ENCODE peak calls at places on chromosomes 2 and 18, in ten cellular contexts. One of them, this sample, is unnamed.

GRCh38 chr2:236629961-236630872 is 60.6 kb downstream of the ACKR3 start:
- DNase-seq in left lung: no peak
- DNase-seq in HFFc6: no peak
- DNase-seq in Right ventricle myocardium superior: no peak
- DNase-seq in T-helper 1 cell: no peak
- DNase-seq in NCI-H82: no peak
- DNase-seq in effector memory CD8-positive, alpha-beta T cell: no peak
- DNase-seq in D341Med: no peak
- DNase-seq in activated T-cell treated with anti-CD3 and anti-CD28 coated beads for 24 hours: no peak
- DNase-seq in GDM1: no peak
- DNase-seq in this sample: peak; percentile 21

GRCh38 chr18:8889479-8889878 is 184.1 kb downstream of the MTCL1 start:
- DNase-seq in left lung: no peak
- DNase-seq in NCI-H82: no peak
- DNase-seq in effector memory CD8-positive, alpha-beta T cell: no peak
- DNase-seq in GDM1: no peak
- DNase-seq in D341Med: no peak
- DNase-seq in T-helper 1 cell: no peak
- DNase-seq in Right ventricle myocardium superior: no peak
- DNase-seq in activated T-cell treated with anti-CD3 and anti-CD28 coated beads for 24 hours: no peak
- DNase-seq in HFFc6: peak; percentile 22
- DNase-seq in this sample: no peak

GRCh38 chr2:163187995-163188655 is 349.6 kb upstream of the KCNH7 start:
- DNase-seq in NCI-H82: no peak
- DNase-seq in T-helper 1 cell: no peak
- DNase-seq in HFFc6: no peak
- DNase-seq in left lung: no peak
- DNase-seq in D341Med: no peak
- DNase-seq in activated T-cell treated with anti-CD3 and anti-CD28 coated beads for 24 hours: no peak
- DNase-seq in GDM1: no peak
- DNase-seq in effector memory CD8-positive, alpha-beta T cell: no peak
- DNase-seq in Right ventricle myocardium superior: no peak
- DNase-seq in this sample: no peak

GRCh38 chr18:47560693-47561092 is 309.2 kb upstream of the SKOR2 start:
- DNase-seq in NCI-H82: no peak
- DNase-seq in HFFc6: no peak
- DNase-seq in GDM1: no peak
- DNase-seq in Right ventricle myocardium superior: no peak
- DNase-seq in effector memory CD8-positive, alpha-beta T cell: no peak
- DNase-seq in D341Med: no peak
- DNase-seq in left lung: no peak
- DNase-seq in T-helper 1 cell: no peak
- DNase-seq in activated T-cell treated with anti-CD3 and anti-CD28 coated beads for 24 hours: no peak
- DNase-seq in this sample: no peak

GRCh38 chr18:74524097-74524496 is 10.2 kb upstream of the CNDP1 start:
- DNase-seq in HFFc6: no peak
- DNase-seq in activated T-cell treated with anti-CD3 and anti-CD28 coated beads for 24 hours: no peak
- DNase-seq in effector memory CD8-positive, alpha-beta T cell: no peak
- DNase-seq in Right ventricle myocardium superior: no peak
- DNase-seq in T-helper 1 cell: no peak
- DNase-seq in left lung: no peak
- DNase-seq in D341Med: no peak
- DNase-seq in NCI-H82: no peak
- DNase-seq in GDM1: peak; percentile 74
- DNase-seq in this sample: no peak

GRCh38 chr2:12227941-12228608 is 481.6 kb downstream of the LPIN1 start:
- DNase-seq in activated T-cell treated with anti-CD3 and anti-CD28 coated beads for 24 hours: no peak
- DNase-seq in T-helper 1 cell: no peak
- DNase-seq in effector memory CD8-positive, alpha-beta T cell: no peak
- DNase-seq in left lung: no peak
- DNase-seq in D341Med: no peak
- DNase-seq in HFFc6: peak; percentile 73
- DNase-seq in NCI-H82: no peak
- DNase-seq in Right ventricle myocardium superior: no peak
- DNase-seq in GDM1: no peak
- DNase-seq in this sample: no peak

GRCh38 chr2:5660591-5660990 is 31.6 kb upstream of the SOX11 start:
- DNase-seq in D341Med: no peak
- DNase-seq in effector memory CD8-positive, alpha-beta T cell: no peak
- DNase-seq in Right ventricle myocardium superior: no peak
- DNase-seq in GDM1: no peak
- DNase-seq in HFFc6: no peak
- DNase-seq in activated T-cell treated with anti-CD3 and anti-CD28 coated beads for 24 hours: no peak
- DNase-seq in left lung: no peak
- DNase-seq in T-helper 1 cell: no peak
- DNase-seq in NCI-H82: no peak
- DNase-seq in this sample: no peak

GRCh38 chr2:54385271-54385670 is 70.9 kb upstream of the SPTBN1 start:
- DNase-seq in left lung: no peak
- DNase-seq in activated T-cell treated with anti-CD3 and anti-CD28 coated beads for 24 hours: no peak
- DNase-seq in GDM1: no peak
- DNase-seq in T-helper 1 cell: no peak
- DNase-seq in HFFc6: no peak
- DNase-seq in effector memory CD8-positive, alpha-beta T cell: no peak
- DNase-seq in Right ventricle myocardium superior: no peak
- DNase-seq in D341Med: no peak
- DNase-seq in NCI-H82: no peak
- DNase-seq in this sample: no peak

GRCh38 chr2:68918497-68918896 is 34.2 kb downstream of the GKN2 start:
- DNase-seq in Right ventricle myocardium superior: no peak
- DNase-seq in NCI-H82: no peak
- DNase-seq in left lung: no peak
- DNase-seq in HFFc6: no peak
- DNase-seq in D341Med: no peak
- DNase-seq in T-helper 1 cell: no peak
- DNase-seq in effector memory CD8-positive, alpha-beta T cell: no peak
- DNase-seq in activated T-cell treated with anti-CD3 and anti-CD28 coated beads for 24 hours: no peak
- DNase-seq in GDM1: no peak
- DNase-seq in this sample: no peak

GRCh38 chr2:25483584-25484266 is 142.0 kb upstream of the DNMT3A start:
- DNase-seq in Right ventricle myocardium superior: no peak
- DNase-seq in effector memory CD8-positive, alpha-beta T cell: no peak
- DNase-seq in T-helper 1 cell: no peak
- DNase-seq in GDM1: no peak
- DNase-seq in D341Med: no peak
- DNase-seq in HFFc6: no peak
- DNase-seq in activated T-cell treated with anti-CD3 and anti-CD28 coated beads for 24 hours: no peak
- DNase-seq in left lung: no peak
- DNase-seq in NCI-H82: no peak
- DNase-seq in this sample: no peak

GRCh38 chr2:168694876-168695275 is 107.6 kb upstream of the NOSTRIN start:
- DNase-seq in activated T-cell treated with anti-CD3 and anti-CD28 coated beads for 24 hours: no peak
- DNase-seq in D341Med: no peak
- DNase-seq in NCI-H82: no peak
- DNase-seq in GDM1: no peak
- DNase-seq in left lung: no peak
- DNase-seq in HFFc6: no peak
- DNase-seq in Right ventricle myocardium superior: no peak
- DNase-seq in effector memory CD8-positive, alpha-beta T cell: no peak
- DNase-seq in T-helper 1 cell: no peak
- DNase-seq in this sample: no peak

GRCh38 chr2:102273619-102274211 is 37.6 kb upstream of the IL1RL1 start:
- DNase-seq in D341Med: no peak
- DNase-seq in activated T-cell treated with anti-CD3 and anti-CD28 coated beads for 24 hours: no peak
- DNase-seq in effector memory CD8-positive, alpha-beta T cell: no peak
- DNase-seq in HFFc6: no peak
- DNase-seq in left lung: no peak
- DNase-seq in GDM1: no peak
- DNase-seq in T-helper 1 cell: no peak
- DNase-seq in NCI-H82: no peak
- DNase-seq in Right ventricle myocardium superior: no peak
- DNase-seq in this sample: no peak

GRCh38 chr18:26547302-26548143 is 830 bp downstream of the KCTD1 start:
- DNase-seq in NCI-H82: peak; percentile 57
- DNase-seq in D341Med: peak; percentile 72
- DNase-seq in activated T-cell treated with anti-CD3 and anti-CD28 coated beads for 24 hours: peak; percentile 35
- DNase-seq in HFFc6: peak; percentile 46
- DNase-seq in effector memory CD8-positive, alpha-beta T cell: peak; percentile 16
- DNase-seq in GDM1: no peak
- DNase-seq in left lung: peak; percentile 86
- DNase-seq in T-helper 1 cell: peak; percentile 30
- DNase-seq in Right ventricle myocardium superior: peak; percentile 76
- DNase-seq in this sample: peak; percentile 71

GRCh38 chr2:112812318-112813042 is 24.1 kb downstream of the IL1B start:
- DNase-seq in HFFc6: peak; percentile 51
- DNase-seq in D341Med: no peak
- DNase-seq in GDM1: no peak
- DNase-seq in T-helper 1 cell: no peak
- DNase-seq in activated T-cell treated with anti-CD3 and anti-CD28 coated beads for 24 hours: no peak
- DNase-seq in left lung: no peak
- DNase-seq in NCI-H82: no peak
- DNase-seq in effector memory CD8-positive, alpha-beta T cell: no peak
- DNase-seq in Right ventricle myocardium superior: no peak
- DNase-seq in this sample: no peak

GRCh38 chr2:234411793-234412192 is 85.1 kb downstream of the ARL4C start:
- DNase-seq in T-helper 1 cell: no peak
- DNase-seq in HFFc6: no peak
- DNase-seq in D341Med: no peak
- DNase-seq in activated T-cell treated with anti-CD3 and anti-CD28 coated beads for 24 hours: no peak
- DNase-seq in left lung: no peak
- DNase-seq in Right ventricle myocardium superior: no peak
- DNase-seq in NCI-H82: no peak
- DNase-seq in GDM1: no peak
- DNase-seq in effector memory CD8-positive, alpha-beta T cell: no peak
- DNase-seq in this sample: no peak

GRCh38 chr2:107418713-107419112 is 408.0 kb upstream of the RGPD4 start:
- DNase-seq in Right ventricle myocardium superior: no peak
- DNase-seq in T-helper 1 cell: no peak
- DNase-seq in D341Med: no peak
- DNase-seq in left lung: no peak
- DNase-seq in GDM1: no peak
- DNase-seq in effector memory CD8-positive, alpha-beta T cell: no peak
- DNase-seq in NCI-H82: peak; percentile 74
- DNase-seq in HFFc6: no peak
- DNase-seq in activated T-cell treated with anti-CD3 and anti-CD28 coated beads for 24 hours: no peak
- DNase-seq in this sample: no peak

GRCh38 chr2:143176606-143177005 is 47.4 kb downstream of the ARHGAP15 start:
- DNase-seq in left lung: no peak
- DNase-seq in effector memory CD8-positive, alpha-beta T cell: peak; percentile 10
- DNase-seq in GDM1: no peak
- DNase-seq in Right ventricle myocardium superior: no peak
- DNase-seq in HFFc6: no peak
- DNase-seq in activated T-cell treated with anti-CD3 and anti-CD28 coated beads for 24 hours: no peak
- DNase-seq in T-helper 1 cell: no peak
- DNase-seq in D341Med: no peak
- DNase-seq in NCI-H82: no peak
- DNase-seq in this sample: no peak

GRCh38 chr18:46067431-46068007 is 4.5 kb downstream of the PSTPIP2 start:
- DNase-seq in D341Med: no peak
- DNase-seq in NCI-H82: no peak
- DNase-seq in Right ventricle myocardium superior: no peak
- DNase-seq in GDM1: no peak
- DNase-seq in activated T-cell treated with anti-CD3 and anti-CD28 coated beads for 24 hours: no peak
- DNase-seq in effector memory CD8-positive, alpha-beta T cell: no peak
- DNase-seq in T-helper 1 cell: no peak
- DNase-seq in HFFc6: peak; percentile 11
- DNase-seq in left lung: no peak
- DNase-seq in this sample: no peak

GRCh38 chr2:240932001-240932723 is 26.0 kb downstream of the CROCC2 start:
- DNase-seq in left lung: peak; percentile 60
- DNase-seq in HFFc6: no peak
- DNase-seq in Right ventricle myocardium superior: no peak
- DNase-seq in T-helper 1 cell: no peak
- DNase-seq in NCI-H82: no peak
- DNase-seq in activated T-cell treated with anti-CD3 and anti-CD28 coated beads for 24 hours: no peak
- DNase-seq in GDM1: no peak
- DNase-seq in effector memory CD8-positive, alpha-beta T cell: no peak
- DNase-seq in D341Med: no peak
- DNase-seq in this sample: peak; percentile 6

GRCh38 chr2:64814007-64814406 is 160.3 kb upstream of the SERTAD2 start:
- DNase-seq in left lung: no peak
- DNase-seq in effector memory CD8-positive, alpha-beta T cell: no peak
- DNase-seq in GDM1: no peak
- DNase-seq in NCI-H82: no peak
- DNase-seq in T-helper 1 cell: no peak
- DNase-seq in D341Med: no peak
- DNase-seq in Right ventricle myocardium superior: no peak
- DNase-seq in HFFc6: no peak
- DNase-seq in activated T-cell treated with anti-CD3 and anti-CD28 coated beads for 24 hours: no peak
- DNase-seq in this sample: no peak

GRCh38 chr2:238569415-238570195 is 142.9 kb downstream of the ASB1 start:
- DNase-seq in effector memory CD8-positive, alpha-beta T cell: no peak
- DNase-seq in D341Med: no peak
- DNase-seq in T-helper 1 cell: no peak
- DNase-seq in activated T-cell treated with anti-CD3 and anti-CD28 coated beads for 24 hours: no peak
- DNase-seq in HFFc6: no peak
- DNase-seq in Right ventricle myocardium superior: peak; percentile 76
- DNase-seq in GDM1: no peak
- DNase-seq in left lung: peak; percentile 88
- DNase-seq in NCI-H82: no peak
- DNase-seq in this sample: no peak

GRCh38 chr2:138827426-138828054 is 47.4 kb upstream of the NXPH2 start:
- DNase-seq in activated T-cell treated with anti-CD3 and anti-CD28 coated beads for 24 hours: peak; percentile 12
- DNase-seq in HFFc6: peak; percentile 68
- DNase-seq in NCI-H82: peak; percentile 86
- DNase-seq in GDM1: peak; percentile 26
- DNase-seq in T-helper 1 cell: no peak
- DNase-seq in left lung: no peak
- DNase-seq in Right ventricle myocardium superior: no peak
- DNase-seq in effector memory CD8-positive, alpha-beta T cell: peak; percentile 5
- DNase-seq in D341Med: peak; percentile 48
- DNase-seq in this sample: peak; percentile 22

GRCh38 chr18:63179422-63179821 is 140.1 kb downstream of the BCL2 start:
- DNase-seq in NCI-H82: no peak
- DNase-seq in D341Med: no peak
- DNase-seq in Right ventricle myocardium superior: no peak
- DNase-seq in GDM1: no peak
- DNase-seq in T-helper 1 cell: no peak
- DNase-seq in activated T-cell treated with anti-CD3 and anti-CD28 coated beads for 24 hours: no peak
- DNase-seq in effector memory CD8-positive, alpha-beta T cell: no peak
- DNase-seq in left lung: no peak
- DNase-seq in HFFc6: no peak
- DNase-seq in this sample: no peak

This sample was measured in pancreas.